ENCODE peak calls at places on chromosomes 4 and X, in six cellular contexts. K is H9, R is Peyer's patch, S is PC-3, P is left colon, J is anterior cingulate cortex. E is an unnamed sample.
A peak's percentile ranks its signal among the peaks of the same experiment; 100 is the strongest.

GRCh38 chr4:72326692-72327632 is 242.1 kb downstream of the ADAMTS3 start:
- DNase-seq in P (no peak), K (no peak), R (no peak), J (no peak), S (peak; percentile 83), E (peak; percentile 7)

GRCh38 chrX:10952619-10953018 is 158.5 kb upstream of the HCCS start:
- DNase-seq in S (no peak), K (no peak), P (no peak), R (no peak), J (no peak), E (no peak)

GRCh38 chrX:112147206-112147605 is 64.6 kb upstream of the TRPC5 start:
- DNase-seq in J (no peak), S (peak; percentile 3), R (no peak), K (peak; percentile 50), P (no peak), E (no peak)

GRCh38 chr4:55069248-55069647 is 56.1 kb downstream of the KDR start:
- DNase-seq in P (no peak), R (no peak), S (peak; percentile 18), K (no peak), J (no peak), E (no peak)

GRCh38 chr4:14196141-14196540 is 568.6 kb upstream of the BOD1L1 start:
- DNase-seq in K (peak; percentile 58), P (peak; percentile 33), R (no peak), J (no peak), S (peak; percentile 71), E (no peak)

GRCh38 chr4:48331577-48332340 is 9.6 kb upstream of the SLAIN2 start:
- DNase-seq in R (no peak), K (no peak), S (peak; percentile 69), P (no peak), J (no peak), E (no peak)

GRCh38 chrX:76183289-76184057 is 10.6 kb downstream of the PBDC1 start:
- DNase-seq in K (no peak), P (no peak), J (no peak), S (peak; percentile 6), R (no peak), E (no peak)

GRCh38 chrX:139113682-139114081 is 402.2 kb upstream of the FGF13 start:
- DNase-seq in K (no peak), P (no peak), R (no peak), J (no peak), S (peak; percentile 70), E (no peak)

GRCh38 chrX:153582896-153583295 is 16.0 kb downstream of the CCNQ start:
- DNase-seq in S (no peak), K (no peak), J (no peak), R (peak; percentile 81), P (peak; percentile 44), E (no peak)

GRCh38 chr4:145231906-145232700 is 51.7 kb upstream of the OTUD4 start:
- DNase-seq in P (no peak), R (no peak), J (no peak), S (peak; percentile 54), K (no peak), E (no peak)

GRCh38 chr4:81314196-81314896 is 99.3 kb upstream of the PRKG2 start:
- DNase-seq in K (no peak), P (peak; percentile 98), R (no peak), S (peak; percentile 55), J (no peak), E (peak; percentile 27)

GRCh38 chr4:128076465-128076864 is 15.4 kb downstream of the LARP1B start:
- DNase-seq in R (no peak), P (no peak), K (no peak), J (no peak), S (no peak), E (no peak)

GRCh38 chr4:94463771-94464170 is 12.0 kb downstream of the PDLIM5 start:
- DNase-seq in K (no peak), R (no peak), S (no peak), J (no peak), P (no peak), E (no peak)

GRCh38 chrX:53256446-53257041 is 24.8 kb downstream of the IQSEC2 start:
- DNase-seq in J (no peak), K (peak; percentile 55), S (no peak), R (no peak), P (no peak), E (no peak)

GRCh38 chr4:103451341-103451740 is 253.2 kb upstream of the CENPE start:
- DNase-seq in S (peak; percentile 73), R (no peak), P (no peak), J (no peak), K (no peak), E (no peak)

GRCh38 chrX:80511969-80512760 is 91.9 kb downstream of the TENT5D start:
- DNase-seq in K (no peak), R (no peak), S (peak; percentile 25), P (no peak), J (no peak), E (no peak)